ENCODE peak calls at places on chromosomes 7 and 10, in five cellular contexts. One of them, this sample, is unnamed. For H3K36me3, the result is how much of the 10 kb centered on the place peaks cover.

GRCh38 chr7:20786421-20786778 is 286 bp downstream of the SP8 start:
- DNase-seq in gastrocnemius medialis: no peak
- DNase-seq in CD8-positive, alpha-beta T cell: no peak
- DNase-seq in mammary epithelial cell: no peak
- DNase-seq in stomach: no peak
- DNase-seq in this sample: no peak

GRCh38 chr7:50598455-50599343 is 33.5 kb upstream of the DDC start:
- DNase-seq in CD8-positive, alpha-beta T cell: no peak
- DNase-seq in gastrocnemius medialis: no peak
- DNase-seq in mammary epithelial cell: no peak
- DNase-seq in stomach: no peak
- DNase-seq in this sample: no peak

GRCh38 chr10:130111848-130112180 is 1.2 kb upstream of the C10orf143 start:
- DNase-seq in stomach: no peak
- DNase-seq in CD8-positive, alpha-beta T cell: no peak
- DNase-seq in gastrocnemius medialis: no peak
- DNase-seq in mammary epithelial cell: no peak
- DNase-seq in this sample: peak

GRCh38 chr7:71220210-71220695 is 88.3 kb downstream of the GALNT17 start:
- DNase-seq in CD8-positive, alpha-beta T cell: no peak
- DNase-seq in gastrocnemius medialis: no peak
- DNase-seq in stomach: no peak
- DNase-seq in mammary epithelial cell: no peak
- DNase-seq in this sample: no peak

GRCh38 chr10:120905268-120905667 is 54.1 kb downstream of the WDR11 start:
- DNase-seq in CD8-positive, alpha-beta T cell: no peak
- DNase-seq in gastrocnemius medialis: no peak
- DNase-seq in mammary epithelial cell: no peak
- DNase-seq in stomach: no peak
- DNase-seq in this sample: no peak

GRCh38 chr7:20798081-20798693 is 11.5 kb upstream of the SP8 start:
- DNase-seq in CD8-positive, alpha-beta T cell: no peak
- DNase-seq in mammary epithelial cell: peak
- DNase-seq in stomach: peak
- DNase-seq in gastrocnemius medialis: no peak
- DNase-seq in this sample: peak

GRCh38 chr10:129881641-129882040 is 82.4 kb downstream of the EBF3 start:
- DNase-seq in mammary epithelial cell: no peak
- DNase-seq in gastrocnemius medialis: no peak
- DNase-seq in stomach: no peak
- DNase-seq in CD8-positive, alpha-beta T cell: no peak
- DNase-seq in this sample: no peak

GRCh38 chr7:98091061-98091460 is 15.6 kb upstream of the LMTK2 start:
- DNase-seq in gastrocnemius medialis: no peak
- DNase-seq in mammary epithelial cell: peak
- DNase-seq in CD8-positive, alpha-beta T cell: no peak
- DNase-seq in stomach: no peak
- DNase-seq in this sample: no peak

GRCh38 chr10:4346257-4346656 is 479.8 kb upstream of the AKR1E2 start:
- DNase-seq in stomach: no peak
- DNase-seq in mammary epithelial cell: no peak
- DNase-seq in CD8-positive, alpha-beta T cell: no peak
- DNase-seq in gastrocnemius medialis: no peak
- DNase-seq in this sample: no peak

GRCh38 chr7:100247152-100247757 is 27.5 kb downstream of the PVRIG start:
- DNase-seq in CD8-positive, alpha-beta T cell: no peak
- DNase-seq in stomach: peak
- DNase-seq in mammary epithelial cell: peak
- DNase-seq in gastrocnemius medialis: peak
- DNase-seq in this sample: no peak

GRCh38 chr7:93856319-93856718 is 34.2 kb downstream of the TFPI2 start:
- DNase-seq in mammary epithelial cell: peak
- DNase-seq in gastrocnemius medialis: no peak
- DNase-seq in stomach: no peak
- DNase-seq in CD8-positive, alpha-beta T cell: no peak
- DNase-seq in this sample: peak

GRCh38 chr10:71774916-71775702 is 1.8 kb upstream of the VSIR start:
- DNase-seq in CD8-positive, alpha-beta T cell: no peak
- DNase-seq in mammary epithelial cell: no peak
- DNase-seq in stomach: peak
- DNase-seq in gastrocnemius medialis: peak
- DNase-seq in this sample: no peak

GRCh38 chr10:107733731-107734130 is 569.2 kb upstream of the SORCS1 start:
- DNase-seq in mammary epithelial cell: no peak
- DNase-seq in CD8-positive, alpha-beta T cell: no peak
- DNase-seq in stomach: no peak
- DNase-seq in gastrocnemius medialis: no peak
- DNase-seq in this sample: no peak

GRCh38 chr7:140263277-140263676 is 86.5 kb upstream of the KDM7A start:
- DNase-seq in stomach: no peak
- DNase-seq in mammary epithelial cell: no peak
- DNase-seq in CD8-positive, alpha-beta T cell: peak
- DNase-seq in gastrocnemius medialis: no peak
- DNase-seq in this sample: no peak

GRCh38 chr7:158649279-158649678 is 55.3 kb downstream of the NCAPG2 start:
- DNase-seq in stomach: no peak
- DNase-seq in gastrocnemius medialis: no peak
- DNase-seq in CD8-positive, alpha-beta T cell: no peak
- DNase-seq in mammary epithelial cell: peak
- DNase-seq in this sample: no peak

GRCh38 chr7:2943851-2944601 is 99.6 kb downstream of the CARD11 start:
- DNase-seq in stomach: no peak
- DNase-seq in gastrocnemius medialis: no peak
- DNase-seq in CD8-positive, alpha-beta T cell: no peak
- DNase-seq in mammary epithelial cell: no peak
- DNase-seq in this sample: no peak

GRCh38 chr7:17854297-17855047 is 85.8 kb downstream of the SNX13 start:
- DNase-seq in mammary epithelial cell: peak
- DNase-seq in stomach: no peak
- DNase-seq in gastrocnemius medialis: no peak
- DNase-seq in CD8-positive, alpha-beta T cell: no peak
- DNase-seq in this sample: no peak

GRCh38 chr7:146772581-146772980 is 656.0 kb downstream of the CNTNAP2 start:
- DNase-seq in mammary epithelial cell: no peak
- DNase-seq in gastrocnemius medialis: no peak
- DNase-seq in CD8-positive, alpha-beta T cell: no peak
- DNase-seq in stomach: no peak
- DNase-seq in this sample: no peak

GRCh38 chr7:118080947-118081346 is 103.0 kb upstream of the LSM8 start:
- DNase-seq in gastrocnemius medialis: no peak
- DNase-seq in stomach: no peak
- DNase-seq in CD8-positive, alpha-beta T cell: no peak
- DNase-seq in mammary epithelial cell: peak
- DNase-seq in this sample: peak

GRCh38 chr7:132998763-132999162 is 83.1 kb downstream of the CHCHD3 start:
- DNase-seq in gastrocnemius medialis: no peak
- DNase-seq in mammary epithelial cell: no peak
- DNase-seq in CD8-positive, alpha-beta T cell: no peak
- DNase-seq in stomach: no peak
- DNase-seq in this sample: no peak

GRCh38 chr7:90155206-90155605 is 937 bp downstream of the STEAP1 start:
- DNase-seq in mammary epithelial cell: no peak
- DNase-seq in stomach: no peak
- DNase-seq in CD8-positive, alpha-beta T cell: no peak
- DNase-seq in gastrocnemius medialis: no peak
- DNase-seq in this sample: no peak

GRCh38 chr7:50792342-50793114 is 9.8 kb upstream of the GRB10 start:
- DNase-seq in stomach: no peak
- DNase-seq in mammary epithelial cell: no peak
- DNase-seq in CD8-positive, alpha-beta T cell: no peak
- DNase-seq in gastrocnemius medialis: peak
- DNase-seq in this sample: no peak

GRCh38 chr7:29120955-29121354 is 25.4 kb downstream of the CPVL start:
- DNase-seq in stomach: no peak
- DNase-seq in mammary epithelial cell: no peak
- DNase-seq in CD8-positive, alpha-beta T cell: no peak
- DNase-seq in gastrocnemius medialis: no peak
- DNase-seq in this sample: no peak

GRCh38 chr7:129169171-129169643 is 19.2 kb upstream of the SMO start:
- DNase-seq in stomach: peak
- DNase-seq in CD8-positive, alpha-beta T cell: peak
- DNase-seq in gastrocnemius medialis: no peak
- DNase-seq in mammary epithelial cell: no peak
- DNase-seq in this sample: peak

GRCh38 chr7:47458057-47458456 is 123.9 kb downstream of the TNS3 start:
- DNase-seq in mammary epithelial cell: peak
- DNase-seq in CD8-positive, alpha-beta T cell: no peak
- DNase-seq in stomach: peak
- DNase-seq in gastrocnemius medialis: peak
- DNase-seq in this sample: no peak

DNA sequence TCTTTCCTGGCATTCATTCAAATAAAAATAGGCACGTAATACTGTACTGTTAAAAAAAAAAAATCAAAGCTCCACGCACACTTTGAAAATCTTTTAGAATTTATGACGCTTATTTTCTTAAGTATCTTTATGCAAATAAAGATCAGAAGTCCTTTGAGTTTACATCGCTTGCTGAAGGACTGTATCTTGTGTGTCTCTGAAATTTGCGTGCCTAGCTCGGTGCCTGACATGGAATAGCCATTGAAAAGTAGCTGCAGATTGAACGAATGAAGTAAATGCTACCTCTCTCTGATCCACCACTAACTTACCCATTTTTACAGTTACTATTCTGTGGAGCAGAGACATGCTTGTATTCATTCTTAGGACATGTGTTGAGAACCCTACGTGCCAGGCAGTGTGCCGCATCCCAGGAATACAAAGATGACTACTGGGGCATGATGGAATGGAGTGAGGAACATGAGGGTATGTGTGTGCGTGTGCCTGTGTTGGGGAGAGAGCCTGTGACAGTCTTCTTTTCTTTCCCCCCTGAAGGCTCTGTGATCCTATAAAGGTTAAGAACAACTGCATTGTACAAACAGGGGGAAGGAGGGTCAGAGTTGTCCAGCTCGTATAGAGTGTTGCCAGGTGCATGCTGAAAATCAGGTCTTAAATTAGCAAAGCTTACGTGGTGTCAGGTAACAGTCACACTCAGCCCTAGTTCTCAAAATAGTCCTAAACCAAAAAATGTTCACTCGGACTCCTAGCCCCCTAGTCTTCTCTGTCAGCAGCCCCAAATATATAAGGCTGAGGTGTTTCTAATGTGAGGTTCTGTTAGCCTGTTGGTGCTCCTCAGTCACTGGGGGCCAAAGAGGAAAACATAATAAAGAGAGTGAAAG is 161.8 kb downstream of the CELF2 start:
- DNase-seq in mammary epithelial cell: no peak
- DNase-seq in CD8-positive, alpha-beta T cell: peak
- DNase-seq in stomach: no peak
- DNase-seq in gastrocnemius medialis: no peak
- DNase-seq in this sample: no peak
- H3K4me3 ChIP-seq in mammary epithelial cell: no peak
- H3K4me3 ChIP-seq in CD8-positive, alpha-beta T cell: peak
- H3K4me3 ChIP-seq in stomach: no peak
- H3K4me3 ChIP-seq in gastrocnemius medialis: no peak
- H3K4me3 ChIP-seq in this sample: peak

GRCh38 chr10:73061743-73062142 is 34.9 kb downstream of the P4HA1 start:
- DNase-seq in stomach: no peak
- DNase-seq in CD8-positive, alpha-beta T cell: no peak
- DNase-seq in gastrocnemius medialis: no peak
- DNase-seq in mammary epithelial cell: no peak
- DNase-seq in this sample: no peak
- H3K36me3 ChIP-seq in stomach: under half
- H3K36me3 ChIP-seq in CD8-positive, alpha-beta T cell: under half
- H3K36me3 ChIP-seq in gastrocnemius medialis: under half
- H3K36me3 ChIP-seq in mammary epithelial cell: under half
- H3K36me3 ChIP-seq in this sample: under half

DNA sequence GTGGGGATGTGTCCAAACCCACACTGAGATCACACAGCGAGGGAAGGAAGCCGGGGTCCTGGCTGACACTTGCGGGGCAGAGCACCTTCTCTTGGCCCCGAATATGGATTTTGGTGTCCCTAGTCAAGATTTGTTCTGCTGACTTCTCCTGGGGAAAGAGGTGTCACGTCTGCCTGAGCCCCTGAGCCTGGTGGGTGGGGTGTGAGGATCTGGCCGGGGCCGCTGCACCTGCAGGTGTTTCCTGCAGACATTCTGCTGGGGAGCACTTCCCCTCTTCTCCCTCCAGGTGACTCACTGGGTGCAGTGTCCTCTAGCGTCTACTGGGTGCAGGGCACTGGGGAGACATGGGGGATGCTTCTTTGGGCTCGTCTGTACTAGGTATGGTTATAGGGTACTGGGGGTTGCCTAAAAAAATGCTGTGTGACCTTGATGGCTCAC is 99.2 kb downstream of the GRK5 start:
- DNase-seq in mammary epithelial cell: no peak
- DNase-seq in CD8-positive, alpha-beta T cell: peak
- DNase-seq in stomach: peak
- DNase-seq in gastrocnemius medialis: no peak
- DNase-seq in this sample: peak
- TF ChIP-seq CTCF in mammary epithelial cell: peak
- TF ChIP-seq CTCF in CD8-positive, alpha-beta T cell: peak
- TF ChIP-seq CTCF in stomach: peak
- TF ChIP-seq CTCF in gastrocnemius medialis: no peak
- TF ChIP-seq CTCF in this sample: peak

GRCh38 chr10:128050937-128051336 is 75.3 kb downstream of the MKI67 start:
- DNase-seq in gastrocnemius medialis: peak
- DNase-seq in mammary epithelial cell: peak
- DNase-seq in stomach: no peak
- DNase-seq in CD8-positive, alpha-beta T cell: no peak
- DNase-seq in this sample: no peak

GRCh38 chr10:128047991-128048826 is 78.0 kb downstream of the MKI67 start:
- DNase-seq in stomach: no peak
- DNase-seq in gastrocnemius medialis: no peak
- DNase-seq in CD8-positive, alpha-beta T cell: peak
- DNase-seq in mammary epithelial cell: peak
- DNase-seq in this sample: peak

GRCh38 chr10:128049226-128050010 is 76.8 kb downstream of the MKI67 start:
- DNase-seq in gastrocnemius medialis: no peak
- DNase-seq in stomach: no peak
- DNase-seq in mammary epithelial cell: peak
- DNase-seq in CD8-positive, alpha-beta T cell: no peak
- DNase-seq in this sample: no peak

GRCh38 chr10:128051548-128051947 is 74.7 kb downstream of the MKI67 start:
- DNase-seq in mammary epithelial cell: no peak
- DNase-seq in gastrocnemius medialis: no peak
- DNase-seq in stomach: no peak
- DNase-seq in CD8-positive, alpha-beta T cell: no peak
- DNase-seq in this sample: no peak

DNA sequence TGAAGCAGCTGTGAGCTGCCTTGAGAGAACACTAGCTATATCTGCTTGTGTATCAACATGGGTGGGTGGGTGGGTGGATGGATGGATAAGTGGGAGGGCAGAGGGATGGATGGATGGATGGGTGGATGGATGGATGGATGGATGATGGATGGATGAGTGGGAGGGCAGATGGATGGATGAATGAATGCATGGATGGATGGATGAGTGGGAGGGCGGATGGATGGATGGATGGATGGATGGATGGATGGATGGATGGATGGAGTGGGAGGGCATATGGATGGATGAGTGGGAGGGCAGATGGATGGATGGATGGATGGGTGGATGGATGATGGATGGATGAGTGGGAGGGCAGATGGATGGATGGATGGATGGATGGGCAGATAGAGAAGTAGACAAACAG is 76.1 kb downstream of the MKI67 start:
- DNase-seq in mammary epithelial cell: no peak
- DNase-seq in gastrocnemius medialis: no peak
- DNase-seq in CD8-positive, alpha-beta T cell: no peak
- DNase-seq in stomach: no peak
- DNase-seq in this sample: no peak
- H3K4me3 ChIP-seq in mammary epithelial cell: no peak
- H3K4me3 ChIP-seq in gastrocnemius medialis: no peak
- H3K4me3 ChIP-seq in CD8-positive, alpha-beta T cell: no peak
- H3K4me3 ChIP-seq in stomach: no peak
- H3K4me3 ChIP-seq in this sample: no peak

GRCh38 chr7:44658979-44659378 is 52.6 kb downstream of the OGDH start:
- DNase-seq in gastrocnemius medialis: no peak
- DNase-seq in CD8-positive, alpha-beta T cell: no peak
- DNase-seq in stomach: no peak
- DNase-seq in mammary epithelial cell: no peak
- DNase-seq in this sample: no peak
- H3K36me3 ChIP-seq in gastrocnemius medialis: under half
- H3K36me3 ChIP-seq in CD8-positive, alpha-beta T cell: under half
- H3K36me3 ChIP-seq in stomach: under half
- H3K36me3 ChIP-seq in mammary epithelial cell: under half
- H3K36me3 ChIP-seq in this sample: under half